ENCODE peak calls at places on chromosomes 7 and 10, in eight cellular contexts. D is sigmoid colon; N is cardiac muscle cell; J is fibroblast of lung; U is PC-9; I is IMR-90; E is CD8-positive, alpha-beta T cell; O is keratinocyte. S is an unnamed sample.

GRCh38 chr7:85829817-85830432 is 643.1 kb upstream of the SEMA3D start:
- DNase-seq in O (no peak), I (peak; percentile 11), U (no peak), E (no peak), N (peak; percentile 9), D (no peak), J (peak; percentile 58), S (peak; percentile 55)

GRCh38 chr10:75303045-75303777 is 67.5 kb upstream of the COMTD1 start:
- DNase-seq in I (no peak), D (no peak), E (no peak), U (no peak), N (no peak), J (no peak), O (no peak), S (no peak)

GRCh38 chr10:72297281-72297967 is 23.7 kb downstream of the DDIT4 start:
- DNase-seq in J (peak; percentile 88), O (no peak), U (peak; percentile 75), E (peak; percentile 90), D (peak; percentile 93), N (no peak), I (peak; percentile 90), S (peak; percentile 97)

GRCh38 chr7:158506626-158507025 is 81.0 kb downstream of the PTPRN2 start:
- DNase-seq in D (no peak), E (no peak), O (no peak), J (no peak), N (no peak), I (no peak), U (no peak), S (no peak)

GRCh38 chr10:106226123-106226522 is 938.4 kb downstream of the SORCS1 start:
- DNase-seq in E (no peak), N (no peak), D (no peak), J (no peak), U (no peak), O (no peak), I (no peak), S (no peak)

GRCh38 chr7:97845622-97846203 is 26.5 kb downstream of the ASNS start:
- DNase-seq in U (no peak), I (peak; percentile 15), E (no peak), N (peak; percentile 23), O (no peak), D (no peak), J (peak; percentile 40), S (peak; percentile 48)

GRCh38 chr10:77251297-77252013 is 386.2 kb downstream of the KCNMA1 start:
- DNase-seq in J (peak; percentile 64), N (peak; percentile 44), I (peak; percentile 62), O (no peak), U (peak; percentile 29), E (no peak), D (no peak), S (peak; percentile 53)

GRCh38 chr10:104035817-104036384 is 49.8 kb downstream of the COL17A1 start:
- DNase-seq in N (no peak), I (no peak), U (no peak), O (no peak), D (no peak), J (no peak), E (no peak), S (no peak)

GRCh38 chr10:130341325-130341724 is 205.1 kb downstream of the GLRX3 start:
- DNase-seq in N (peak; percentile 41), E (no peak), O (no peak), U (no peak), D (no peak), J (no peak), I (no peak), S (no peak)

GRCh38 chr10:133135116-133135465 is 24.9 kb upstream of the KNDC1 start:
- DNase-seq in O (no peak), E (no peak), D (no peak), N (no peak), U (no peak), J (no peak), I (no peak), S (no peak)

GRCh38 chr7:114345494-114345893 is 69.1 kb upstream of the FOXP2 start:
- DNase-seq in D (no peak), U (no peak), E (no peak), N (no peak), I (peak; percentile 33), O (peak; percentile 11), J (peak; percentile 68), S (peak; percentile 4)

GRCh38 chr10:49617281-49618020 is 3.6 kb downstream of the CHAT start:
- DNase-seq in E (no peak), D (peak; percentile 45), I (no peak), J (no peak), O (no peak), U (no peak), N (no peak), S (no peak)

GRCh38 chr7:23293500-23294073 is 5.6 kb upstream of the MALSU1 start:
- DNase-seq in D (no peak), O (no peak), N (no peak), U (no peak), J (no peak), I (no peak), E (no peak), S (no peak)

GRCh38 chr10:119233821-119234220 is 26.4 kb downstream of the GRK5 start:
- DNase-seq in D (no peak), I (peak; percentile 82), J (peak; percentile 74), N (no peak), E (no peak), U (no peak), O (no peak), S (peak; percentile 74)

GRCh38 chr10:71272122-71272771 is 46.8 kb upstream of the SLC29A3 start:
- DNase-seq in I (peak; percentile 80), N (no peak), E (no peak), O (no peak), J (peak; percentile 59), U (no peak), D (no peak), S (peak; percentile 73)

GRCh38 chr7:77251519-77251819 is 51.9 kb upstream of the FGL2 start:
- DNase-seq in E (no peak), D (no peak), I (no peak), O (no peak), J (no peak), U (no peak), N (no peak), S (no peak)

GRCh38 chr10:548212-548897 is 141.1 kb downstream of the DIP2C start:
- DNase-seq in J (no peak), N (no peak), I (no peak), U (no peak), E (no peak), D (peak; percentile 48), O (no peak), S (no peak)

GRCh38 chr7:106089647-106090046 is 22.5 kb downstream of the SYPL1 start:
- DNase-seq in N (no peak), E (no peak), O (no peak), U (no peak), J (no peak), I (no peak), D (no peak), S (no peak)

GRCh38 chr7:131591674-131592328 is 35.4 kb upstream of the PODXL start:
- DNase-seq in U (no peak), I (no peak), O (no peak), D (no peak), N (peak; percentile 51), J (no peak), E (no peak), S (no peak)

GRCh38 chr7:30142710-30143109 is 7.9 kb downstream of the MTURN start:
- DNase-seq in N (no peak), J (peak; percentile 43), U (peak; percentile 84), O (no peak), E (no peak), D (no peak), I (peak; percentile 19), S (peak; percentile 89)

GRCh38 chr7:149239345-149240143 is at the start of gene ZNF212:
- DNase-seq in D (peak; percentile 92), O (no peak), N (peak; percentile 94), J (peak; percentile 83), U (peak; percentile 97), E (peak; percentile 87), I (peak; percentile 83), S (peak; percentile 78)

GRCh38 chr7:151762501-151763245 is 114.2 kb downstream of the PRKAG2 start:
- DNase-seq in N (no peak), J (no peak), E (no peak), O (no peak), I (no peak), U (no peak), D (peak; percentile 58), S (no peak)

GRCh38 chr10:89373916-89374711 is 3.7 kb upstream of the IFIT1B start:
- DNase-seq in E (no peak), O (no peak), J (peak; percentile 99), N (no peak), I (peak; percentile 94), D (peak; percentile 95), U (peak; percentile 47), S (peak; percentile 98)
- H3K4me3 ChIP-seq in E (no peak overlapping the region), O (no peak overlapping the region), J (no peak overlapping the region), N (no peak overlapping the region), I (no peak overlapping the region), D (no peak overlapping the region), U (no peak overlapping the region), S (peak overlapping the region; percentile 13)

DNA sequence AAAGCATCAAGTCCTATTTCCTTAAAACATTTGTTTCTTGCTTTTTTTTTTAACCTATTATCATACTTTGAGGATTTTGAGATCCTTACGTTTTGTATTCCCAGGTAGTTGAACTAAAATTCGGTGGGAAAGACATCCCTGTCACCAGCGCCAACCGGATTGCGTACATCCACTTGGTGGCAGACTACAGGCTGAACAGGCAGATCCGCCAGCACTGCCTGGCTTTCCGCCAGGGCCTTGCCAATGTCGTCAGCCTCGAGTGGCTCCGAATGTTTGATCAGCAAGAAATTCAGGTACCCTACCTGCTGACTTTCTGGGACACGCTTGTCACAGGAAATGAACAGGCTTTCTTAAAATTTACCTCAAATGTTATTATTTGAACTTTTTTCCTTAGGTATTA is 83.0 kb upstream of the DNAJB6 start:
- DNase-seq in O (no peak), D (no peak), J (no peak), I (no peak), N (no peak), U (no peak), E (no peak), S (no peak)
- TF ChIP-seq CTCF in O (peak; percentile 11), D (no peak), J (no peak), I (no peak), N (no peak), U (no peak), E (no peak), S (no peak)

GRCh38 chr10:59362184-59362966 is at the start of gene FAM13C:
- DNase-seq in U (no peak), O (no peak), J (peak; percentile 65), N (peak; percentile 81), I (peak; percentile 63), E (no peak), D (peak; percentile 86), S (peak; percentile 58)
- H3K4me3 ChIP-seq in U (peak within 1 kb of the TSS; percentile 50), O (peak within 1 kb of the TSS; percentile 28), J (peak within 1 kb of the TSS; percentile 70), N (peak within 1 kb of the TSS; percentile 46), I (peak within 1 kb of the TSS; percentile 84), E (no peak within 1 kb of the TSS), D (peak within 1 kb of the TSS; percentile 65), S (peak within 1 kb of the TSS; percentile 67)

DNA sequence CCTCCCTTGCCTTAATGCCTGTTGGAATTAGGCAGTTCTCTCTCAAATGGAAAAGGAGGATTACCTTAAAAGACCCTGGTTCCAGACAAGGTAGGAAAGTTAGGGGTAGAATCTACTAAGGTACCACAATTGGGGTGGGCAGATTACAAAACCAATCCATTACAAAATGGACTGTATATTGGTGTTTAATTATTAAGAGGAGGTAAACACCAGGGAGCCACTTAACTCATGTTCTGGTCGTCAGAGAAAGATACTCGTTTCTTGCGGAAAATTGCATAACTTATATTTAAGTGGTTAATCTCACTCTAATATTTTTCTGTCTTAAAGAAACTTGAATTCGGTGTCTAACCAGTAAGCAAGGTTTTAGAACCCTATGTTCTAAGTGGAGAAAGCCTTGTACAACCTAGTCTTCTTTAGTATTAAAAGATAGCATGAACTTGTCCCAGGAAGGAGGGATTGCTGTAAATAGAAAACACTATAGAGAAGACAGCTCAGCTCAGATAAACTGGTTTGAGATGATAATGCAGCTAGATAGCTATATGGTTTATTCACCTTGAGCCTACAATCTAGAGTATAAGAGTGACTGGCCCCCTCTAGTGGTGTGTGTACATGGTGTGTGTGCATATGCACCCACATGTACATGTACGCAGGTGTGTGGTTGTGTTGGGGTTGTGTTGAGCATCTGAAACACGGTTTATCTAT is 58.0 kb upstream of the STRIP2 start:
- DNase-seq in J (peak; percentile 43), U (peak; percentile 15), N (peak; percentile 56), E (peak; percentile 16), O (peak; percentile 36), I (peak; percentile 43), D (no peak), S (peak; percentile 40)
- TF ChIP-seq CTCF in J (peak; percentile 62), U (peak; percentile 62), N (peak; percentile 54), E (peak; percentile 70), O (peak; percentile 59), I (peak; percentile 47), D (peak; percentile 28), S (peak; percentile 68)